ENCODE peak calls at places on chromosomes 7 and 10, in ten cellular contexts. K is brain microvascular endothelial cell, U is PC-9, S is MCF 10A, Z is A549, W is psoas muscle, H is cardiac muscle cell, F is activated B cell treated with CpG ODN at 0.5 μM for 24 hours, C is AG09319, M is endothelial cell. P is an unnamed sample.

GRCh38 chr7:144884913-144885312 is 49.1 kb upstream of the TPK1 start:
- DNase-seq in S (no peak), W (no peak), H (no peak), U (no peak), M (no peak), K (no peak), C (no peak), Z (no peak), F (no peak), P (no peak)

GRCh38 chr7:2719007-2719406 is 31.0 kb downstream of the AMZ1 start:
- DNase-seq in C (no peak), H (peak), M (peak), F (peak), K (no peak), U (no peak), S (peak), Z (peak), W (no peak), P (peak)

GRCh38 chr10:63072951-63073350 is 60.2 kb upstream of the NRBF2 start:
- DNase-seq in U (no peak), K (no peak), F (no peak), C (no peak), M (no peak), Z (no peak), S (peak), H (no peak), W (no peak), P (no peak)

GRCh38 chr7:27730112-27730511 is 9.8 kb upstream of the TAX1BP1 start:
- DNase-seq in Z (no peak), F (no peak), M (no peak), H (no peak), S (no peak), W (no peak), C (no peak), K (no peak), U (no peak), P (no peak)

GRCh38 chr7:130394421-130395188 is 14.3 kb downstream of the CPA1 start:
- DNase-seq in M (no peak), U (no peak), Z (no peak), F (no peak), C (no peak), K (no peak), H (no peak), W (no peak), S (no peak), P (no peak)

GRCh38 chr7:81715984-81716588 is 53.8 kb downstream of the HGF start:
- DNase-seq in C (no peak), F (no peak), K (peak), Z (peak), U (no peak), W (no peak), H (peak), S (peak), M (peak), P (no peak)

GRCh38 chr7:16838386-16838785 is 33.6 kb upstream of the AGR2 start:
- DNase-seq in S (no peak), H (no peak), M (no peak), C (no peak), W (no peak), F (no peak), U (no peak), K (no peak), Z (no peak), P (no peak)

GRCh38 chr10:3045471-3046209 is 21.7 kb upstream of the PFKP start:
- DNase-seq in S (peak), H (peak), W (peak), C (peak), F (no peak), Z (peak), U (peak), K (peak), M (peak), P (no peak)

GRCh38 chr10:22832198-22832597 is 95.7 kb upstream of the ARMC3 start:
- DNase-seq in S (no peak), H (no peak), K (no peak), C (no peak), U (no peak), F (no peak), Z (no peak), W (no peak), M (no peak), P (no peak)

GRCh38 chr7:96691692-96692091 is 18.0 kb downstream of the SEM1 start:
- DNase-seq in C (no peak), H (no peak), M (no peak), Z (no peak), W (no peak), S (no peak), F (no peak), K (no peak), U (no peak), P (no peak)

GRCh38 chr7:21867816-21868646 is 77.7 kb downstream of the CDCA7L start:
- DNase-seq in Z (no peak), U (no peak), W (no peak), C (no peak), K (no peak), S (no peak), M (no peak), F (no peak), H (no peak), P (no peak)

GRCh38 chr10:87838650-87839049 is 20.6 kb upstream of the ATAD1 start:
- DNase-seq in C (no peak), Z (no peak), K (no peak), U (no peak), H (no peak), F (no peak), M (no peak), W (no peak), S (no peak), P (no peak)

GRCh38 chr7:114857605-114858004 is 64.3 kb upstream of the MDFIC start:
- DNase-seq in Z (no peak), K (peak), U (no peak), C (no peak), H (no peak), F (no peak), S (no peak), W (no peak), M (no peak), P (no peak)

GRCh38 chr10:9615179-9615578 is 1402.5 kb upstream of the CELF2 start:
- DNase-seq in Z (no peak), M (no peak), S (peak), C (no peak), W (no peak), U (no peak), K (no peak), H (no peak), F (no peak), P (no peak)

GRCh38 chr10:72108811-72109618 is 20.7 kb upstream of the SPOCK2 start:
- DNase-seq in M (no peak), Z (no peak), S (no peak), U (peak), W (no peak), C (no peak), F (no peak), K (no peak), H (peak), P (no peak)

GRCh38 chr10:25747038-25747437 is 187.0 kb upstream of the MYO3A start:
- DNase-seq in M (no peak), C (no peak), H (no peak), Z (no peak), W (no peak), F (no peak), S (no peak), U (no peak), K (no peak), P (no peak)

GRCh38 chr10:116699783-116700150 is 42.6 kb downstream of the HSPA12A start:
- DNase-seq in H (no peak), M (no peak), Z (no peak), K (no peak), C (no peak), U (no peak), F (no peak), W (no peak), S (no peak), P (no peak)

GRCh38 chr10:107585630-107586029 is 421.1 kb upstream of the SORCS1 start:
- DNase-seq in M (no peak), U (no peak), S (no peak), H (no peak), Z (no peak), K (no peak), C (no peak), F (no peak), W (no peak), P (no peak)

GRCh38 chr10:12484945-12485805 is 135.8 kb downstream of the CAMK1D start:
- DNase-seq in U (no peak), H (peak), W (no peak), K (peak), M (no peak), F (peak), S (no peak), C (no peak), Z (peak), P (no peak)

GRCh38 chr10:59624951-59625350 is 84.7 kb downstream of the SLC16A9 start:
- DNase-seq in F (no peak), S (no peak), W (no peak), U (no peak), C (no peak), M (no peak), H (no peak), Z (no peak), K (no peak), P (no peak)

GRCh38 chr10:15528478-15529239 is 157.6 kb upstream of the FAM171A1 start:
- DNase-seq in Z (no peak), K (no peak), C (no peak), M (no peak), S (no peak), F (no peak), H (no peak), W (no peak), U (no peak), P (no peak)

GRCh38 chr10:13984647-13985155 is 346.0 kb downstream of the FRMD4A start:
- DNase-seq in Z (peak), M (no peak), C (no peak), S (peak), W (no peak), K (peak), U (peak), H (no peak), F (no peak), P (no peak)

GRCh38 chr7:134645935-134646334 is 718 bp upstream of the BPGM start:
- DNase-seq in H (peak), C (no peak), F (no peak), M (no peak), S (peak), Z (no peak), K (peak), U (no peak), W (no peak), P (no peak)

GRCh38 chr10:7250236-7250635 is 160.6 kb downstream of the SFMBT2 start:
- DNase-seq in S (no peak), F (no peak), Z (no peak), H (no peak), C (no peak), K (no peak), W (no peak), M (no peak), U (no peak), P (no peak)

GRCh38 chr7:143279186-143280098 is 5.3 kb upstream of the TMEM139 start:
- DNase-seq in Z (peak), S (peak), C (peak), K (peak), U (peak), M (no peak), H (no peak), F (no peak), W (no peak), P (no peak)

GRCh38 chr10:5023126-5023701 is 19.6 kb upstream of the AKR1C2 start:
- DNase-seq in C (no peak), U (no peak), F (no peak), W (no peak), H (no peak), Z (no peak), S (no peak), K (no peak), M (no peak), P (no peak)

GRCh38 chr7:7321681-7322080 is 139.3 kb downstream of the C1GALT1 start:
- DNase-seq in S (peak), U (peak), C (no peak), W (no peak), Z (peak), M (no peak), F (peak), H (peak), K (no peak), P (no peak)

GRCh38 chr7:91565499-91566331 is 301.5 kb downstream of the FZD1 start:
- DNase-seq in K (no peak), W (peak), U (no peak), H (no peak), M (no peak), C (no peak), Z (peak), F (no peak), S (no peak), P (no peak)

GRCh38 chr7:102891693-102892261 is 21.0 kb upstream of the LRRC17 start:
- DNase-seq in K (peak), S (peak), C (no peak), H (no peak), U (no peak), M (no peak), F (no peak), Z (peak), W (peak), P (no peak)

GRCh38 chr7:45221266-45221665 is 63.7 kb downstream of the RAMP3 start:
- DNase-seq in K (no peak), H (no peak), F (no peak), U (no peak), M (no peak), S (no peak), W (no peak), C (no peak), Z (no peak), P (no peak)

GRCh38 chr10:100291356-100291755 is 4.9 kb upstream of the BLOC1S2 start:
- DNase-seq in F (no peak), M (no peak), W (no peak), Z (no peak), C (no peak), U (no peak), S (no peak), K (no peak), H (no peak), P (no peak)

GRCh38 chr7:88312061-88312663 is 5.5 kb upstream of the STEAP4 start:
- DNase-seq in Z (no peak), F (no peak), M (no peak), C (peak), W (peak), K (no peak), U (no peak), S (no peak), H (no peak), P (no peak)

GRCh38 chr10:27041196-27041595 is 59.1 kb downstream of the ANKRD26 start:
- DNase-seq in H (no peak), M (no peak), K (no peak), U (no peak), S (no peak), F (no peak), Z (no peak), W (no peak), C (no peak), P (no peak)

GRCh38 chr10:109883859-109884771 is 39.2 kb downstream of the XPNPEP1 start:
- DNase-seq in C (peak), U (peak), Z (peak), M (peak), K (peak), W (peak), S (peak), H (peak), F (peak), P (peak)

GRCh38 chr10:70444613-70445222 is 3.2 kb upstream of the NODAL start:
- DNase-seq in S (no peak), F (no peak), M (no peak), H (no peak), K (no peak), C (no peak), Z (no peak), U (no peak), W (no peak), P (no peak)

GRCh38 chr7:105760549-105761447 is 115.6 kb downstream of the ATXN7L1 start:
- DNase-seq in F (no peak), U (no peak), K (no peak), C (no peak), H (no peak), W (no peak), S (no peak), Z (no peak), M (no peak), P (peak)
- TF ChIP-seq CTCF in F (no peak), U (peak), K (no peak), C (peak), H (no peak), W (no peak), S (no peak), Z (no peak), M (no peak), P (peak)

GRCh38 chr7:105787793-105788192 is 88.6 kb downstream of the ATXN7L1 start:
- DNase-seq in S (no peak), C (no peak), K (no peak), U (no peak), H (no peak), W (no peak), F (no peak), M (no peak), Z (no peak), P (no peak)
- TF ChIP-seq CTCF in S (no peak), C (no peak), K (no peak), U (no peak), H (no peak), W (no peak), F (no peak), M (no peak), Z (no peak), P (no peak)

GRCh38 chr10:81943583-81943982 is 68.6 kb downstream of the NRG3 start:
- DNase-seq in S (no peak), M (no peak), Z (no peak), W (no peak), H (no peak), U (no peak), K (no peak), C (no peak), F (no peak), P (no peak)

GRCh38 chr10:81950358-81950757 is 75.4 kb downstream of the NRG3 start:
- DNase-seq in K (no peak), M (no peak), H (no peak), S (no peak), Z (no peak), F (no peak), W (no peak), U (no peak), C (no peak), P (no peak)

GRCh38 chr10:81953420-81953819 is 78.4 kb downstream of the NRG3 start:
- DNase-seq in S (peak), F (no peak), M (no peak), W (no peak), U (no peak), C (no peak), H (no peak), K (peak), Z (no peak), P (no peak)

DNA sequence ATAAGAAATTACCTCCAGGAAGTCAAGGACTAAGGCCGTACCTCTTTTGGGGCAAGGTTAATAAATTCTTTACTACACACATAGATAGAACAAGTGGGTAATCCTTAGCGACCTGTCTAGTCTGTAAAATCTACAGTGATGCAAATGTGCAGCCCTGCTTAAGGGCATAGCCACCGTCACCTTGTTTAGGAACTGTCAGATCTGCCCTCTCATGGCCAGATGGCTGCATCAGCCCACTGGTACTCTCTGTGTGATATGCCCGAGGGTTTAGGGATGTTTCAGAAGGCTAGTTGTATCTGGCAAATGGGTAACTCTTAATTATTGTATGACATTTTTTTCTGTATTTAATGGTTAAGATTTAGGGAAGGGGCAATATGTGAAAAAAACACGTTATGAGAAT is 74.3 kb downstream of the NRG3 start:
- DNase-seq in S (no peak), K (no peak), M (no peak), F (no peak), C (no peak), Z (no peak), H (no peak), U (no peak), W (no peak), P (no peak)
- TF ChIP-seq CTCF in S (no peak), K (no peak), M (no peak), F (no peak), C (no peak), Z (no peak), H (no peak), U (no peak), W (no peak), P (no peak)

GRCh38 chr10:90871279-90871760 is 454 bp upstream of the RPP30 start:
- DNase-seq in H (peak), C (no peak), W (peak), Z (peak), K (peak), U (peak), S (peak), M (peak), F (no peak), P (no peak)
- TF ChIP-seq CTCF in H (peak), C (peak), W (peak), Z (peak), K (peak), U (peak), S (no peak), M (peak), F (no peak), P (no peak)

P was measured in natural killer cell.